ENCODE peak calls at places on chromosomes 11 and 22, in six cellular contexts. C, T, Y, I, D and H are unnamed samples.

GRCh38 chr11:17496406-17496805 is 19.8 kb upstream of the ABCC8 start:
- DNase-seq in C (no peak), T (no peak), Y (no peak), I (no peak), D (no peak), H (no peak)

GRCh38 chr11:108115495-108116140 is 5.7 kb upstream of the ACAT1 start:
- DNase-seq in C (no peak), T (no peak), Y (no peak), I (no peak), D (peak), H (peak)

GRCh38 chr11:44333271-44334218 is 23.6 kb upstream of the ALX4 start:
- DNase-seq in C (no peak), T (no peak), Y (no peak), I (no peak), D (no peak), H (peak)

GRCh38 chr22:49292909-49293308 is 534.8 kb downstream of the BRD1 start:
- DNase-seq in C (no peak), T (no peak), Y (no peak), I (no peak), D (no peak), H (peak)

GRCh38 chr11:113796663-113797259 is 17.2 kb downstream of the CLDN25 start:
- DNase-seq in C (no peak), T (no peak), Y (peak), I (no peak), D (no peak), H (no peak)

GRCh38 chr11:67745181-67745726 is 70.8 kb upstream of the ALDH3B2 start:
- DNase-seq in C (no peak), T (no peak), Y (no peak), I (no peak), D (no peak), H (no peak)

GRCh38 chr11:12682288-12682687 is 8.1 kb downstream of the TEAD1 start:
- DNase-seq in C (no peak), T (no peak), Y (no peak), I (no peak), D (no peak), H (no peak)

GRCh38 chr11:119728651-119729580 is at the start of gene NECTIN1:
- DNase-seq in C (peak), T (peak), Y (peak), I (peak), D (peak), H (peak)

GRCh38 chr11:109203176-109203575 is 218.8 kb upstream of the C11orf87 start:
- DNase-seq in C (no peak), T (no peak), Y (no peak), I (no peak), D (no peak), H (no peak)

GRCh38 chr11:86230921-86231320 is 13.6 kb upstream of the EED start:
- DNase-seq in C (no peak), T (no peak), Y (no peak), I (no peak), D (no peak), H (no peak)

GRCh38 chr11:134516529-134516928 is 104.5 kb upstream of the B3GAT1 start:
- DNase-seq in C (no peak), T (no peak), Y (no peak), I (no peak), D (peak), H (peak)

GRCh38 chr11:1750840-1751520 is 585 bp upstream of the IFITM10 start:
- DNase-seq in C (no peak), T (no peak), Y (no peak), I (no peak), D (peak), H (no peak)

GRCh38 chr11:65425971-65426838 is 3.6 kb downstream of the NEAT1 start:
- DNase-seq in C (no peak), T (no peak), Y (no peak), I (no peak), D (peak), H (peak)

GRCh38 chr11:420054-420910 is 5.5 kb upstream of the SIGIRR start:
- DNase-seq in C (no peak), T (peak), Y (no peak), I (no peak), D (no peak), H (peak)

GRCh38 chr11:40274017-40274416 is 1185.4 kb downstream of the LRRC4C start:
- DNase-seq in C (no peak), T (no peak), Y (no peak), I (no peak), D (no peak), H (no peak)

GRCh38 chr22:43449205-43449830 is 37.5 kb downstream of the MPPED1 start:
- DNase-seq in C (no peak), T (no peak), Y (peak), I (no peak), D (no peak), H (peak)

GRCh38 chr22:19896665-19897355 is 42.1 kb upstream of the GNB1L start:
- DNase-seq in C (no peak), T (no peak), Y (no peak), I (peak), D (no peak), H (no peak)

GRCh38 chr11:123707606-123708205 is 33.8 kb downstream of the ZNF202 start:
- DNase-seq in C (peak), T (no peak), Y (peak), I (peak), D (no peak), H (no peak)

GRCh38 chr22:50483977-50484853 is 2.4 kb upstream of the MIOX start:
- DNase-seq in C (no peak), T (no peak), Y (no peak), I (no peak), D (no peak), H (no peak)

GRCh38 chr11:3182462-3182852 is 17.3 kb upstream of the OSBPL5 start:
- DNase-seq in C (no peak), T (no peak), Y (no peak), I (no peak), D (peak), H (no peak)

GRCh38 chr11:46247664-46248063 is 29.8 kb upstream of the CREB3L1 start:
- DNase-seq in C (no peak), T (no peak), Y (peak), I (peak), D (no peak), H (no peak)

GRCh38 chr11:104333977-104334376 is 170.0 kb upstream of the PDGFD start:
- DNase-seq in C (no peak), T (no peak), Y (no peak), I (no peak), D (no peak), H (no peak)

GRCh38 chr11:88886796-88887195 is 179.0 kb downstream of the GRM5 start:
- DNase-seq in C (peak), T (no peak), Y (peak), I (no peak), D (no peak), H (no peak)

GRCh38 chr11:30549565-30549964 is 36.6 kb downstream of the MPPED2 start:
- DNase-seq in C (no peak), T (no peak), Y (no peak), I (no peak), D (no peak), H (no peak)

GRCh38 chr22:26447594-26448329 is 18.7 kb downstream of the ASPHD2 start:
- DNase-seq in C (no peak), T (no peak), Y (no peak), I (no peak), D (no peak), H (no peak)

GRCh38 chr11:121389651-121390050 is 62.5 kb upstream of the SORL1 start:
- DNase-seq in C (no peak), T (no peak), Y (no peak), I (no peak), D (no peak), H (peak)

GRCh38 chr11:116339306-116339705 is 433.5 kb downstream of the BUD13 start:
- DNase-seq in C (no peak), T (no peak), Y (no peak), I (no peak), D (no peak), H (no peak)

GRCh38 chr11:14645985-14646900 is 2.6 kb downstream of the PDE3B start:
- DNase-seq in C (no peak), T (no peak), Y (no peak), I (no peak), D (no peak), H (no peak)

GRCh38 chr11:96303067-96303466 is 39.9 kb downstream of the MAML2 start:
- DNase-seq in C (no peak), T (no peak), Y (no peak), I (no peak), D (no peak), H (no peak)

GRCh38 chr11:112834277-112834755 is 126.9 kb upstream of the NCAM1 start:
- DNase-seq in C (no peak), T (no peak), Y (no peak), I (no peak), D (peak), H (peak)

GRCh38 chr22:39207141-39208012 is 37.4 kb downstream of the PDGFB start:
- DNase-seq in C (no peak), T (no peak), Y (no peak), I (no peak), D (peak), H (no peak)

GRCh38 chr11:126490261-126490660 is 134.8 kb downstream of the ST3GAL4 start:
- DNase-seq in C (no peak), T (no peak), Y (no peak), I (no peak), D (peak), H (no peak)

GRCh38 chr11:119432484-119433368 is 9.8 kb upstream of the THY1 start:
- DNase-seq in C (no peak), T (no peak), Y (no peak), I (no peak), D (no peak), H (no peak)

GRCh38 chr11:128582496-128583366 is 4.6 kb downstream of the ETS1 start:
- DNase-seq in C (no peak), T (no peak), Y (peak), I (no peak), D (peak), H (peak)

GRCh38 chr11:3860360-3860759 is 4.9 kb downstream of the STIM1 start:
- DNase-seq in C (no peak), T (no peak), Y (no peak), I (peak), D (no peak), H (no peak)

GRCh38 chr11:69496631-69497220 is 15.3 kb downstream of the LINC01488 start:
- DNase-seq in C (no peak), T (no peak), Y (no peak), I (no peak), D (no peak), H (peak)

GRCh38 chr11:69274531-69275016 is 19.4 kb upstream of the MYEOV start:
- DNase-seq in C (no peak), T (no peak), Y (peak), I (no peak), D (no peak), H (no peak)

GRCh38 chr11:64564947-64565889 is 25.8 kb upstream of the SLC22A12 start:
- DNase-seq in C (no peak), T (no peak), Y (no peak), I (no peak), D (no peak), H (no peak)

GRCh38 chr11:14644396-14645246 is 1.0 kb downstream of the PDE3B start:
- DNase-seq in C (no peak), T (no peak), Y (no peak), I (peak), D (peak), H (peak)

GRCh38 chr11:120239713-120240640 is at the start of gene POU2F3:
- DNase-seq in C (no peak), T (no peak), Y (peak), I (no peak), D (no peak), H (no peak)